ENCODE peak calls at places on chromosomes 12 and 14, in ten cellular contexts. H is mammary epithelial cell, Z is H9, D is cardiac muscle cell, W is cardiac fibroblast, U is upper lobe of right lung, C is progenitor cell of endocrine pancreas, E is GM12865, B is Caco-2, R is adrenal gland. F is an unnamed sample.

GRCh38 chr14:76615331-76615730 is 145.9 kb upstream of the VASH1 start:
- DNase-seq in B (no peak), Z (no peak), U (no peak), D (no peak), H (peak; percentile 60), W (no peak), E (no peak), R (no peak), C (no peak), F (no peak)

GRCh38 chr14:68444449-68445168 is 348.3 kb downstream of the ZFP36L1 start:
- DNase-seq in C (no peak), Z (no peak), W (peak; percentile 55), U (no peak), E (no peak), B (no peak), H (peak; percentile 46), D (no peak), R (peak; percentile 69), F (no peak)

GRCh38 chr12:16389594-16389993 is 42.1 kb downstream of the MGST1 start:
- DNase-seq in B (no peak), W (peak; percentile 89), Z (no peak), R (no peak), E (no peak), H (peak; percentile 93), D (no peak), C (no peak), U (no peak), F (no peak)

GRCh38 chr12:122096014-122096413 is 17.5 kb downstream of the MLXIP start:
- DNase-seq in H (no peak), D (no peak), B (no peak), Z (no peak), W (no peak), C (no peak), R (no peak), U (no peak), E (no peak), F (no peak)

GRCh38 chr14:105026033-105026785 is 5.3 kb upstream of the CDCA4 start:
- DNase-seq in U (no peak), C (no peak), D (no peak), Z (no peak), W (peak; percentile 92), R (no peak), B (no peak), H (peak; percentile 59), E (peak; percentile 90), F (no peak)

GRCh38 chr14:93035917-93036651 is 79.6 kb downstream of the ITPK1 start:
- DNase-seq in B (peak; percentile 35), W (peak; percentile 43), R (peak; percentile 69), U (no peak), E (no peak), C (no peak), Z (no peak), D (peak; percentile 66), H (peak; percentile 38), F (no peak)

GRCh38 chr12:2834581-2835491 is at the start of gene NRIP2:
- DNase-seq in R (peak; percentile 34), U (no peak), Z (no peak), C (no peak), B (no peak), D (no peak), E (no peak), W (peak; percentile 29), H (no peak), F (peak; percentile 89)

GRCh38 chr14:41606249-41607118 is at the start of gene LRFN5:
- DNase-seq in B (no peak), U (peak; percentile 59), W (peak; percentile 19), Z (peak; percentile 61), H (no peak), D (peak; percentile 69), C (peak; percentile 43), E (no peak), R (peak; percentile 44), F (no peak)

GRCh38 chr14:69138189-69138535 is 14.8 kb downstream of the DCAF5 start:
- DNase-seq in Z (no peak), E (no peak), B (no peak), H (no peak), C (no peak), R (peak; percentile 2), D (no peak), U (no peak), W (peak; percentile 81), F (no peak)

GRCh38 chr12:75995691-75996090 is 35.9 kb downstream of the PHLDA1 start:
- DNase-seq in B (no peak), C (no peak), U (no peak), W (no peak), R (no peak), D (no peak), H (no peak), E (no peak), Z (no peak), F (no peak)

GRCh38 chr14:81234268-81234667 is 13.5 kb upstream of the GTF2A1 start:
- DNase-seq in U (no peak), D (peak; percentile 48), Z (no peak), H (no peak), C (no peak), W (peak; percentile 25), R (no peak), B (no peak), E (no peak), F (no peak)

GRCh38 chr12:42017036-42017435 is 127.6 kb downstream of the GXYLT1 start:
- DNase-seq in E (peak; percentile 26), U (no peak), B (no peak), C (no peak), Z (no peak), D (no peak), R (no peak), W (no peak), H (no peak), F (no peak)

GRCh38 chr12:52579468-52580450 is 6.1 kb upstream of the KRT74 start:
- DNase-seq in H (peak; percentile 83), R (no peak), E (no peak), D (no peak), U (peak; percentile 26), Z (no peak), B (no peak), W (no peak), C (no peak), F (no peak)

GRCh38 chr12:97745406-97746101 is 282.9 kb downstream of the RMST start:
- DNase-seq in D (no peak), R (no peak), C (no peak), H (peak; percentile 57), B (no peak), Z (no peak), E (no peak), U (no peak), W (no peak), F (no peak)

GRCh38 chr14:98903371-98903770 is 368.6 kb downstream of the BCL11B start:
- DNase-seq in D (no peak), W (no peak), U (no peak), E (no peak), C (no peak), Z (no peak), H (peak; percentile 88), R (no peak), B (no peak), F (no peak)

GRCh38 chr12:65171870-65172269 is 2.5 kb downstream of the LEMD3 start:
- DNase-seq in C (no peak), D (no peak), U (no peak), Z (no peak), R (no peak), E (peak; percentile 42), W (peak; percentile 7), H (peak; percentile 53), B (no peak), F (no peak)

GRCh38 chr12:94980577-94980976 is 22.9 kb downstream of the NDUFA12 start:
- DNase-seq in W (peak; percentile 46), C (no peak), E (peak; percentile 19), R (no peak), D (no peak), H (no peak), Z (no peak), U (no peak), B (no peak), F (no peak)
- TF ChIP-seq CTCF in W (no peak), C (peak; percentile 41), E (no peak), R (no peak), D (peak; percentile 21), H (peak; percentile 10), Z (no peak), U (no peak), B (peak; percentile 22), F (peak; percentile 49)

GRCh38 chr14:75427482-75428229 is at the start of gene JDP2:
- DNase-seq in C (peak; percentile 56), Z (peak; percentile 78), W (peak; percentile 75), B (peak; percentile 96), E (peak; percentile 70), H (peak; percentile 26), R (peak; percentile 90), U (peak; percentile 98), D (peak; percentile 85), F (peak; percentile 94)
- TF ChIP-seq CTCF in C (no peak), Z (no peak), W (no peak), B (peak; percentile 34), E (no peak), H (no peak), R (peak; percentile 39), U (peak; percentile 29), D (no peak), F (no peak)

DNA sequence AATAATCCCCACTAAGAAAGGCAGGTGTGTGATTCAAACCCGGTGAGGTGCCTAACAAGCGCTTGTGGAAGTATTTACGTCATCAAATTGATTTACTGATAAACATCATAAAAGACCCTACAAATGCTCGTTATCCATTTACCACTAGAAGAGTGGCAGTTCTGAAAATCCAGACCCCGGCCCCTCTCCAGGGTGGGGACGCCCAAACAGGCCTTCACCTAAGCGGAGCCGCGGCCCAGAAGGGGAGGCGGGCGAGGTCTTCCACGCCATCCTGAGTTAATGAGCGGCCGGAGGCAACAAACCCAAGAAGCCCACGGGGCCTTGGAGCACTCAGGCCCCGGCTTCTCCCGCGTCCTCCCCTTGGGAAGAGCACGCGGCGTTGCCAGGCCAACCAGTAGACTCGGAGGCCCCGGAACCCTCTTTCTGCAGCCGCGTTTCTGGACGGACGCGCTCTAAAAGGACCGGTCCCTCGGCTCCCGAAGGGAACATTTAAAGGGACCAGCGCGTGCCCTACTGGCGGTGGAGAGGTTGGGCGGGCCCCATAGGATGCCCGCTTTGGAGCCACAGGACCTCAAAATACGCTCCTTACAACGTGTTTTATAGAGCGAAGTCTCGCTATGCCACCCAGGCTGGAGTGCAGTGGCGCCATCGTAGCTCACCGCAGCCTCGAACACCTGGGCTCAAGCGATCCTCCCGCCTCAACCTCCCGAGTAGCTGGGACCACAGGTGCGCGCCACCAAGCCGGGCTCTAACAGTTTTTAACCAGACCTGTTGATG is 3.5 kb downstream of the PTPN21 start:
- DNase-seq in H (peak; percentile 82), R (peak; percentile 86), W (peak; percentile 91), U (peak; percentile 90), B (peak; percentile 82), C (peak; percentile 59), D (peak; percentile 75), Z (peak; percentile 86), E (no peak), F (peak; percentile 91)
- TF ChIP-seq CTCF in H (peak; percentile 46), R (peak; percentile 49), W (peak; percentile 25), U (peak; percentile 30), B (peak; percentile 28), C (peak; percentile 30), D (peak; percentile 48), Z (peak; percentile 43), E (no peak), F (peak; percentile 46)

DNA sequence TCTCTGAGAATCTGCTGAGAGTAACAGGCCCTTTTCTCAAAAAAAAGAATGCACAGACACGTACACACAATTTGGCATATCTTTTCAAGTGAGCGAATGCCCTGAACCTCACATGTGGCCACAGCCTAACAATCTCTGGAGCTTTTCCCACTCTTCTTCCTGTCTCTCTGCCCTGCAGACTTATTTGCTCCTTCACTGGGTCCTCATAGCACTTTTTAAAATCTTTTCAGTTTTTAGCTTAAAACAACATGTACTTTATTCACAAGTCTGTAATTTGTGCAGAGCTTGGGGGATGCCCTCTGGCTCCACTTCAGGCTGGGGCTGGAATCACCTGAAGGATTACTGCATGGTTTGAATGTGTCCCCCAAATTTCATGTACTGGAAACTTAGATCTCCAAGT is 9.0 kb downstream of the MAP1LC3B2 start:
- DNase-seq in E (no peak), C (no peak), Z (no peak), D (no peak), R (no peak), W (no peak), U (no peak), B (no peak), H (no peak), F (no peak)
- TF ChIP-seq CTCF in E (no peak), C (no peak), Z (peak; percentile 24), D (no peak), R (no peak), W (no peak), U (no peak), B (no peak), H (no peak), F (no peak)

F was measured in osteocyte.